ENCODE peak calls at places on chromosomes 11 and 22, in four cellular contexts. J, I, M and E are unnamed samples. For H3K4me1, the result is how much of the 10 kb centered on the place peaks cover.

GRCh38 chr11:77619576-77620198 is 17.9 kb downstream of the CLNS1A start:
- DNase-seq in M (peak), J (no peak), I (no peak), E (no peak)

GRCh38 chr22:27531782-27532530 is 269.6 kb downstream of the MN1 start:
- DNase-seq in I (no peak), M (no peak), J (no peak), E (peak)

GRCh38 chr11:61055776-61056175 is 46.5 kb upstream of the CD5 start:
- DNase-seq in M (no peak), J (no peak), I (no peak), E (no peak)

GRCh38 chr22:49230194-49230577 is 597.5 kb downstream of the BRD1 start:
- DNase-seq in J (no peak), M (no peak), I (no peak), E (peak)

GRCh38 chr11:100719362-100719761 is 32.3 kb downstream of the ARHGAP42 start:
- DNase-seq in I (no peak), J (peak), M (no peak), E (peak)

GRCh38 chr11:117781650-117782049 is 15.4 kb downstream of the DSCAML1 start:
- DNase-seq in J (no peak), I (no peak), M (no peak), E (no peak)

GRCh38 chr22:32745251-32745995 is 56.1 kb upstream of the TIMP3 start:
- DNase-seq in M (no peak), I (peak), J (peak), E (peak)

GRCh38 chr11:119433369-119433749 is 10.4 kb upstream of the THY1 start:
- DNase-seq in M (no peak), J (no peak), I (no peak), E (no peak)

GRCh38 chr22:49929553-49929979 is 11.1 kb downstream of the CRELD2 start:
- DNase-seq in M (no peak), J (peak), I (peak), E (peak)

GRCh38 chr11:36292311-36292722 is 3.1 kb upstream of the COMMD9 start:
- DNase-seq in I (no peak), M (peak), J (no peak), E (no peak)

GRCh38 chr11:118042791-118043190 is 34.1 kb upstream of the TMPRSS4 start:
- DNase-seq in M (no peak), J (no peak), I (no peak), E (no peak)

GRCh38 chr22:33952776-33953175 is 32.5 kb upstream of the LARGE1 start:
- DNase-seq in I (no peak), J (no peak), M (no peak), E (no peak)

GRCh38 chr11:96264364-96264763 is 78.6 kb downstream of the MAML2 start:
- DNase-seq in J (no peak), I (no peak), M (no peak), E (no peak)

GRCh38 chr22:21032037-21032842 is at the start of gene SLC7A4:
- DNase-seq in J (no peak), M (no peak), I (peak), E (peak)

GRCh38 chr22:19607198-19608113 is 83.2 kb upstream of the CLDN5 start:
- DNase-seq in J (peak), I (peak), M (no peak), E (no peak)

DNA sequence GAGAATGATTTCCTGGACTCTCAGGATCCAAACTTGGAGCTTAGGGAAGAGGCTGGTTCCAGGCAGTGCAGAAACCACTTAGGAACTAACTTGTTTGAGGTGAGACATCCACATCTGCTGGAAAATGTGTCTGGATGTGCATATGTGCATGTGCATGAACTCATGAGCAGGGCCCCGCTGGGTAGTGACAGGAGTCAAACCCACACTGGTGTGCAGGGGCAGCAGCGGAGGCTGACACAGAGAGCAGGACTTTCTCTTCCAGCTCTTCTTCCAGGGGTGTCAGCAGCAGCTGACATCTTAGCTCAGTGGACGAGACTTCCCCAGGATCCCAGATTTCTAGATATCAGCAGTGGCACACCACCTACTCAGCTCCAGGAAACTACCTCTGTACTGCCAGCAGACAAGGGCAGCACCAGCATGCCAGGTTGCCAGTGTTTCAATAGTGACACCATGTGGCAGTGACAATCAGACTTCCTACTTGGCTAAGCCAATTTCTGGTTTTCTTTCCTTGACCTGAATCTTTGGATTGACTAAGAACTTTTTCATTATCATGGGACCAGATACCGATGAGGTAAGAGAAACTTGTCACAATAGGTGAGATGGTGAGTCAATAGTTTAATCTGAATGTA is 227.5 kb upstream of the ZC3H12C start:
- DNase-seq in M (no peak), I (no peak), J (peak), E (peak)
- TF ChIP-seq CTCF in M (peak), I (peak), J (peak), E (no peak)

GRCh38 chr11:122141757-122142156 is 25.7 kb upstream of the BLID start:
- DNase-seq in J (no peak), I (no peak), M (no peak), E (no peak)
- H3K4me1 ChIP-seq in J (under half), I (under half), M (half or more), E (under half)

DNA sequence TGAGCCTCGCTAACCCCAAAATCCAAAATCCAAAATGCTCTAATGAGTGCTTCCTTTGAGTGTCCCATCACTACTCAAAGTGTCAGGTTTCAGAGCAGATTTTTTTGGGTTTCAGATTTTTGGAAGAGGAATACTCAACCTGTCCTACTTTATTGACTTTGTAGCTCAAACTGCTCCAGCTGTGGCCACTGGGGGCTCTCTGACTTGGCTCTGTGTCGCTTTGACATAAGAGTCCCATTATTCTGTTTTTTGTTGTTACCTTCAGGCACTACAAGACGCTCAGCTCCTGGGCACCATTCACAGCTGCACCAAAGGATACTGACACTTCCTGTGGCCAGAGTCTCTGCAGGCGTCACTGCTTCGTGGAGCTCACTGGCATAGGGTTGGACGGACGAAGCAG is 41.1 kb downstream of the PHF21B start:
- DNase-seq in M (no peak), J (no peak), I (no peak), E (no peak)
- TF ChIP-seq CTCF in M (no peak), J (no peak), I (no peak), E (no peak)

GRCh38 chr11:9761441-9761945 is 97.6 kb downstream of the SWAP70 start:
- DNase-seq in M (no peak), I (no peak), J (no peak), E (no peak)
- H3K4me1 ChIP-seq in M (under half), I (under half), J (under half), E (under half)

DNA sequence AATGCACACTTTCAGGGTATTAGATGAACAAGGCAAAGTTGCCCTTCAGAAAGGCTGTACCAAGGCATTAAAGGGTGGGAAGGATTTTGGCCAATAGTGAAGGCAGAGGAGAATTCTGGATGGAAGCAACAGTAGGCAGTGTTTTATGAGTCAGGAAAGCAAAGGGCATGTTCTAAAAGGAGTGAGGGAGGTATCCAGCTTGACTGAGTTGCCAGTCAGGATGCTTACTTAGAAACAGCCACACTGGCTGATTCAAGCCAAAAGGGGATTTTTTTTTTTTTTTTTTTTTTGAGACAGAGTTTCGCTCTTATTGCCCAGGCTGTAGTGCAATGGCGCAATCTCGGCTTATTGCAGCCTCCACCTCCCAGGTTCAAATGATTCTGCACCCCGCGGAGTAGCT is 50.7 kb downstream of the SWAP70 start:
- DNase-seq in M (no peak), I (no peak), J (no peak), E (no peak)
- TF ChIP-seq CTCF in M (no peak), I (no peak), J (no peak), E (no peak)